ENCODE peak calls at places on chromosomes 7 and 10, in nine cellular contexts. B is SK-N-SH, J is PC-3, A is GM23248, W is neural progenitor cell, R is HCT116, F is MM.1S, K is GM23338, O is OCI-LY7. Q is an unnamed sample.

GRCh38 chr7:11427686-11428273 is 404.2 kb downstream of the THSD7A start:
- DNase-seq in B (peak), J (peak), A (peak), W (peak), R (peak), F (peak), K (peak), O (peak), Q (peak)

GRCh38 chr7:143176128-143176527 is 7.1 kb upstream of the TAS2R39 start:
- DNase-seq in B (no peak), J (no peak), A (no peak), W (no peak), R (no peak), F (no peak), K (no peak), O (no peak), Q (no peak)

GRCh38 chr7:45699726-45700390 is 125.7 kb downstream of the ADCY1 start:
- DNase-seq in B (peak), J (no peak), A (no peak), W (no peak), R (no peak), F (no peak), K (no peak), O (no peak), Q (no peak)

GRCh38 chr7:42940985-42941847 is 9.0 kb downstream of the MRPL32 start:
- DNase-seq in B (peak), J (peak), A (peak), W (peak), R (peak), F (peak), K (peak), O (peak), Q (peak)

GRCh38 chr7:34275629-34276028 is 370.3 kb downstream of the BMPER start:
- DNase-seq in B (no peak), J (no peak), A (no peak), W (no peak), R (no peak), F (no peak), K (no peak), O (no peak), Q (no peak)

GRCh38 chr10:10519674-10520073 is 498.0 kb upstream of the CELF2 start:
- DNase-seq in B (no peak), J (no peak), A (no peak), W (no peak), R (no peak), F (no peak), K (no peak), O (no peak), Q (no peak)

GRCh38 chr10:19811517-19811916 is 4.7 kb upstream of the PLXDC2 start:
- DNase-seq in B (peak), J (peak), A (peak), W (peak), R (no peak), F (peak), K (peak), O (no peak), Q (peak)

GRCh38 chr10:127619550-127619949 is 70.4 kb downstream of the NPS start:
- DNase-seq in B (no peak), J (no peak), A (no peak), W (no peak), R (no peak), F (no peak), K (no peak), O (no peak), Q (no peak)

GRCh38 chr10:96632974-96633373 is 46.2 kb upstream of the TM9SF3 start:
- DNase-seq in B (no peak), J (no peak), A (no peak), W (no peak), R (no peak), F (no peak), K (peak), O (no peak), Q (peak)

GRCh38 chr7:69860486-69860885 is 262.2 kb downstream of the AUTS2 start:
- DNase-seq in B (no peak), J (no peak), A (no peak), W (no peak), R (no peak), F (no peak), K (no peak), O (no peak), Q (no peak)

GRCh38 chr10:72108811-72109618 is 20.7 kb upstream of the SPOCK2 start:
- DNase-seq in B (no peak), J (peak), A (no peak), W (peak), R (no peak), F (no peak), K (no peak), O (no peak), Q (no peak)

GRCh38 chr7:98735801-98736200 is 118.7 kb downstream of the NPTX2 start:
- DNase-seq in B (no peak), J (no peak), A (no peak), W (no peak), R (no peak), F (no peak), K (no peak), O (no peak), Q (no peak)

DNA sequence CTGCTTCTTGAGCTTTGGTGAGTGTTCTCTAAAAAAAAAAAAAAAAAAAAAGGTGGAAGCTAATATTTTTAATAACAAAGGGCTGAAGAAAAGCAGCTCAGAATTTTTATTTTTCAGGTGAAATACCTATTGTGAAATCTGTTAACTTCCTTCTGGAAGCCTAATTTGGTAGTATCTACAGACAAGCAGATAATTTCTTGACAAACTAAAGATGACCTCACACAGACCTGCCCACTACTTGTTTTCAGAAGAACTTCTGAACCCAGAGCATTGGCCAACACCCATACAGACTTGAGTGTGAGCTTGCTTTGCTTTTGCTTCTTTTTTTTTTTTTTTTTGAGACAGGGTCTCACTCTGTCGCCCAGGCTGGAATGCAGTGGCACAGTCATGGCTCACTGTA is 31.2 kb downstream of the LRRC4 start:
- DNase-seq in B (no peak), J (no peak), A (no peak), W (no peak), R (no peak), F (no peak), K (no peak), O (no peak), Q (no peak)
- H3K27ac ChIP-seq in B (no peak), J (no peak), A (no peak), W (no peak), R (no peak), F (no peak), K (no peak), O (no peak), Q (peak)

DNA sequence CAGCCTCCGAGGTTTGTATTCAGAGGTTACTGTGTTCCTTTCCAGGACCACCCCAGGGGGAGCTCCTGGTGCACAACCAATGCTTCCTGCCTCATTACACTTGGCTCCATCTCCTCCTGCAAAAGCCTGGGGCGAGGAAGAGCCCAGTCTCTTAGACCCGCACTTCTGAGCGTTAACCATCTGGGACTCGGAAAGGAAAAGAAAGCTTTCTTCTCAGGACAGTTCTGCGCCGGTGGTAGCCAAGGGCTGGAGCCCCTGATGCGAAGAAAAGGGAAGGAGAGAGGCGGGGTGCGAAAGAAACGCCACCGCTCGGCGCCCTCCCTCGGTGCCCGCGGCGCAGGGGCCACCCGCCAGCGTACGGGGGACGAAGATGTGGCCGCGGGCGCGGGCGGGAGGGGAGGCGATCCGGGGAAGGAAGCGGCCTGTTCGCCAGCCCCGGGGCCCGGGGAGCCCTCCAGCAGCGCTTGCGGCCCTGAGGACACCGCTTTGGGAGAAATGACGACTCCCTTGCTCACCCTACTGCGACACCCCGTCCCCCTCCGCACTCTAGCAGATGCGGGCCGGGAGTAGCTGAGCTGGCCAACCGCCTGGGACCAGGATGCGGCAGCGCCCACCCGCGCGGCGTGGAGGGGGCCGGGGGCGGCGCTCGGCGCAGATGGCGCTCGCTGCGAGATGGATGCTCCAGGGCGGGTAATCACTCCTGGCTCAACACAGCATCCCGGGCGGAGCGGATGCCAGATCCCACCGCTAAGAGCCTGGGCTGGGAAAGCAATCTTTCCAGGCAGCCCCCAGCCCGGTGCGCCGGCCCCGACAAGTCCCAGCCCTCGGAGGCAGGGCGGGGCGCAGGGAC is 1.3 kb downstream of the NRCAM start:
- DNase-seq in B (peak), J (no peak), A (peak), W (peak), R (no peak), F (no peak), K (peak), O (no peak), Q (peak)
- TF ChIP-seq EZH2phosphoT487 in B (no peak), J (no peak), A (no peak), W (no peak), R (no peak), F (no peak), K (no peak), O (no peak), Q (no peak)

GRCh38 chr10:34018129-34018528 is 683.7 kb upstream of the NRP1 start:
- DNase-seq in B (no peak), J (peak), A (peak), W (no peak), R (no peak), F (no peak), K (no peak), O (no peak), Q (no peak)
- H3K27ac ChIP-seq in B (no peak), J (no peak), A (no peak), W (no peak), R (no peak), F (no peak), K (no peak), O (no peak), Q (no peak)

DNA sequence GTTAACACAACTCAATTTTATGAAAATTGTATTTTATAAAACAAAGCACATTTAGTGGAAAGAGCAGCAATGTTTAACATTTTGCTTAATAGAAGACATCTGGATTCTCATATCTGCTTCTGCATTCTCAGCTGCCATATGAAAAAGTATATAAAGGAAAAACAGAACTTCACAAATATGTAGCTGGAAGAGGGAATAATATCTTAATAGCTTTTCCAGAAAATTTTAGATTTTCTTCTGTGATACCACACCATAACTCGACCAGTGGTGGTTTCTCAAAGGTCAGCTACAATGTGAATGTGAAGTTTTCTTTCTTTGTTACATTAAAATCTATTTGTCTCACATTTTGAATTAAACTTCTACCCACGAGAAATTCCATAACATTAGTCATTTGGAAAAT is 339.9 kb downstream of the PARD3 start:
- DNase-seq in B (no peak), J (peak), A (peak), W (no peak), R (no peak), F (no peak), K (no peak), O (no peak), Q (no peak)
- TF ChIP-seq EZH2phosphoT487 in B (no peak), J (no peak), A (no peak), W (no peak), R (no peak), F (no peak), K (no peak), O (no peak), Q (no peak)

DNA sequence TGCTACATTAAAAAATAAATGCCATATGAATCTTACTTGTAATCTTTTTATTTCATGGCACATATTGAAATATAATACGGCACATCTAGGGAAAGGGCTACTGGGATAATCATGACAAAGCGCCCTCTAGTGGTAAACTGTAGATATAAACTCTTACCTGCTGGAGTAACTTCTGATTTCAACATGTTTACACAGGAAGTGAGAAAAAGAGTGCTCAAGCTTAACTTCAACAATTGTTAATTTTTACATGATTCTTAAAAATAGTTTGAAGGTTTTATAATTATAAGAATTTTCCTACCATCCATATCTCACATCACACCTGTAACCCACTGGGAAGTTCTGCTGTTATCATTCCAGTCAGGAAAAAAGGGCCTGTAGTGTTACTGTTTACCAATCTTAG is 2.0 kb upstream of the HEPACAM2 start:
- DNase-seq in B (peak), J (peak), A (peak), W (peak), R (peak), F (peak), K (peak), O (peak), Q (peak)
- H3K27ac ChIP-seq in B (no peak), J (no peak), A (no peak), W (no peak), R (no peak), F (no peak), K (no peak), O (no peak), Q (no peak)

GRCh38 chr7:151728286-151728660 is 148.6 kb downstream of the PRKAG2 start:
- DNase-seq in B (no peak), J (no peak), A (no peak), W (no peak), R (no peak), F (no peak), K (no peak), O (no peak), Q (no peak)
- TF ChIP-seq EZH2phosphoT487 in B (no peak), J (no peak), A (no peak), W (no peak), R (no peak), F (no peak), K (no peak), O (no peak), Q (no peak)

DNA sequence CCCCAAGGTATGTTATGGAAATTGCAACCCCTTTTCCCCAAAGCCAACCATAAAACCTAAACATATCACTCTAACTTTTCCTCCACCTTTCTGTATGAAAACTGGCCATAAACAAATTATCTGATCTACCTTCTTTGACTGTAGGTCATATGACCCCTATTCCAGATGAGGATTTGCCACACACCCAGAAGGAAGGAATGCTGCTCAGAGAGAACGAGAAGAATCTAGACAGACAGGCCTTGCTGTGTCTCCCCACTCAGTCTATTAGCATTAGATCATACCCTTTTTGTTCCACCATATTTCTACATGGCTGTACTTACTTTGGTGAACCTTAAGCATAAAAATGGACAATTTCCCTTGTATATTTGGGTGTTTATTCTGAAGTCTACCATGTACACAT is 113.0 kb upstream of the PHYHIPL start:
- DNase-seq in B (no peak), J (no peak), A (no peak), W (no peak), R (no peak), F (no peak), K (no peak), O (no peak), Q (no peak)
- H3K27ac ChIP-seq in B (no peak), J (no peak), A (no peak), W (no peak), R (no peak), F (no peak), K (no peak), O (no peak), Q (no peak)

GRCh38 chr10:86692664-86693063 is 24.4 kb downstream of the LDB3 start:
- DNase-seq in B (no peak), J (no peak), A (no peak), W (no peak), R (no peak), F (no peak), K (no peak), O (no peak), Q (no peak)

GRCh38 chr10:86691333-86692022 is 23.2 kb downstream of the LDB3 start:
- DNase-seq in B (no peak), J (no peak), A (no peak), W (no peak), R (no peak), F (no peak), K (no peak), O (no peak), Q (no peak)

GRCh38 chr10:86692023-86692514 is 23.8 kb downstream of the LDB3 start:
- DNase-seq in B (no peak), J (no peak), A (no peak), W (no peak), R (no peak), F (no peak), K (no peak), O (no peak), Q (no peak)

GRCh38 chr10:86693289-86693688 is 25.0 kb downstream of the LDB3 start:
- DNase-seq in B (no peak), J (no peak), A (no peak), W (no peak), R (no peak), F (no peak), K (no peak), O (no peak), Q (no peak)

GRCh38 chr10:86693721-86694369 is 25.5 kb downstream of the LDB3 start:
- DNase-seq in B (peak), J (peak), A (peak), W (peak), R (no peak), F (peak), K (peak), O (peak), Q (peak)
- TF ChIP-seq EZH2phosphoT487 in B (no peak), J (no peak), A (no peak), W (no peak), R (no peak), F (no peak), K (no peak), O (no peak), Q (no peak)

Q was measured in hepatocyte.